ENCODE peak calls at places on chromosomes 11 and 22, in five cellular contexts. E is AG04450, C is LoVo, Y is dermis blood vessel endothelial cell, A is NT2/D1. U is an unnamed sample.
A peak's percentile ranks its signal among the peaks of the same experiment; 100 is the strongest.

GRCh38 chr11:118006153-118006534 is 19.9 kb downstream of the IL10RA start:
- DNase-seq in E (no peak), C (no peak), Y (no peak), A (no peak), U (no peak)

GRCh38 chr22:41302016-41302767 is 867 bp downstream of the ZC3H7B start:
- DNase-seq in E (no peak), C (no peak), Y (peak; percentile 27), A (no peak), U (no peak)

GRCh38 chr11:36447514-36447913 is 62.6 kb downstream of the TRAF6 start:
- DNase-seq in E (no peak), C (no peak), Y (no peak), A (no peak), U (no peak)

GRCh38 chr22:37199839-37200161 is 11.8 kb upstream of the C1QTNF6 start:
- DNase-seq in E (no peak), C (peak; percentile 17), Y (no peak), A (no peak), U (no peak)

GRCh38 chr22:37381489-37381888 is 45.8 kb downstream of the ELFN2 start:
- DNase-seq in E (no peak), C (no peak), Y (peak; percentile 18), A (no peak), U (no peak)

GRCh38 chr11:60955566-60955965 is 3.6 kb upstream of the SLC15A3 start:
- DNase-seq in E (no peak), C (no peak), Y (no peak), A (no peak), U (no peak)

GRCh38 chr22:42742940-42743339 is 22.3 kb upstream of the A4GALT start:
- DNase-seq in E (no peak), C (no peak), Y (no peak), A (no peak), U (no peak)

GRCh38 chr22:21902296-21903087 is 35.0 kb upstream of the MAPK1 start:
- DNase-seq in E (no peak), C (no peak), Y (no peak), A (no peak), U (no peak)

GRCh38 chr11:115128226-115128625 is 376.0 kb downstream of the CADM1 start:
- DNase-seq in E (no peak), C (no peak), Y (no peak), A (no peak), U (no peak)

GRCh38 chr11:33195391-33196190 is 34.3 kb upstream of the CSTF3 start:
- DNase-seq in E (no peak), C (no peak), Y (peak; percentile 10), A (no peak), U (no peak)

GRCh38 chr22:27718186-27719032 is 83.1 kb downstream of the MN1 start:
- DNase-seq in E (peak; percentile 69), C (peak; percentile 88), Y (peak; percentile 75), A (no peak), U (peak; percentile 80)

GRCh38 chr22:20964799-20965103 is 2.3 kb upstream of the AIFM3 start:
- DNase-seq in E (no peak), C (no peak), Y (no peak), A (no peak), U (no peak)

GRCh38 chr11:43934359-43935130 is 7.9 kb upstream of the C11orf96 start:
- DNase-seq in E (no peak), C (no peak), Y (no peak), A (no peak), U (no peak)

GRCh38 chr22:19716041-19716828 is 1.9 kb downstream of the SEPTIN5 start:
- DNase-seq in E (no peak), C (no peak), Y (no peak), A (no peak), U (no peak)

GRCh38 chr22:30204015-30204741 is 42.4 kb downstream of the LIF start:
- DNase-seq in E (no peak), C (no peak), Y (no peak), A (no peak), U (no peak)

GRCh38 chr11:56509439-56509838 is 18.3 kb upstream of the OR5M8 start:
- DNase-seq in E (no peak), C (no peak), Y (no peak), A (no peak), U (no peak)

GRCh38 chr22:38982008-38982927 is at the start of gene APOBEC3B:
- DNase-seq in E (peak; percentile 84), C (peak; percentile 80), Y (peak; percentile 83), A (no peak), U (peak; percentile 80)

GRCh38 chr11:70948416-70948815 is 304.0 kb downstream of the SHANK2 start:
- DNase-seq in E (no peak), C (no peak), Y (no peak), A (no peak), U (no peak)

GRCh38 chr22:24025475-24025874 is 14.4 kb downstream of the CABIN1 start:
- DNase-seq in E (no peak), C (no peak), Y (no peak), A (no peak), U (no peak)

GRCh38 chr11:73216466-73216865 is 1.6 kb upstream of the P2RY2 start:
- DNase-seq in E (no peak), C (no peak), Y (no peak), A (no peak), U (no peak)

GRCh38 chr11:23957309-23957708 is 539.5 kb upstream of the LUZP2 start:
- DNase-seq in E (no peak), C (no peak), Y (no peak), A (no peak), U (no peak)

GRCh38 chr11:123202155-123202714 is 7.2 kb upstream of the CLMP start:
- DNase-seq in E (no peak), C (no peak), Y (no peak), A (no peak), U (no peak)

GRCh38 chr22:40487663-40488249 is 117.4 kb downstream of the SGSM3 start:
- DNase-seq in E (no peak), C (no peak), Y (peak; percentile 60), A (no peak), U (no peak)